ENCODE peak calls at places on chromosomes 6 and 20, in five cellular contexts. K is LNCaP clone FGC, C is lower lobe of right lung, O is progenitor cell of endocrine pancreas, W is BJ. R is an unnamed sample.

GRCh38 chr6:27867051-27867940 is 44.9 kb downstream of the OR2B2 start:
- DNase-seq in K (no peak), C (peak; percentile 82), O (peak; percentile 57), W (no peak), R (no peak)

GRCh38 chr20:47561603-47562583 is 60.2 kb downstream of the NCOA3 start:
- DNase-seq in K (no peak), C (no peak), O (no peak), W (no peak), R (no peak)

GRCh38 chr20:53691060-53691810 is 97.6 kb upstream of the ZNF217 start:
- DNase-seq in K (peak; percentile 57), C (no peak), O (no peak), W (no peak), R (no peak)

GRCh38 chr6:382883-383420 is 8.6 kb upstream of the IRF4 start:
- DNase-seq in K (no peak), C (no peak), O (no peak), W (no peak), R (no peak)

GRCh38 chr20:34008477-34008876 is 14.8 kb downstream of the RALY start:
- DNase-seq in K (no peak), C (no peak), O (no peak), W (no peak), R (no peak)

GRCh38 chr6:140977425-140977824 is 1155.3 kb upstream of the GJE1 start:
- DNase-seq in K (no peak), C (no peak), O (no peak), W (no peak), R (no peak)

GRCh38 chr20:1944345-1945099 is 49.3 kb downstream of the SIRPA start:
- DNase-seq in K (no peak), C (no peak), O (no peak), W (no peak), R (no peak)

GRCh38 chr20:57251949-57252348 is 14.5 kb downstream of the BMP7 start:
- DNase-seq in K (no peak), C (no peak), O (no peak), W (no peak), R (no peak)

GRCh38 chr6:1554881-1555569 is 54.7 kb upstream of the FOXC1 start:
- DNase-seq in K (peak; percentile 26), C (peak; percentile 79), O (no peak), W (no peak), R (no peak)

GRCh38 chr6:127869772-127870404 is 31.0 kb downstream of the THEMIS start:
- DNase-seq in K (no peak), C (no peak), O (no peak), W (no peak), R (no peak)

GRCh38 chr6:26454641-26455040 is 3.1 kb upstream of the BTN2A1 start:
- DNase-seq in K (no peak), C (no peak), O (no peak), W (no peak), R (no peak)

GRCh38 chr6:144460224-144461095 is 175.3 kb downstream of the UTRN start:
- DNase-seq in K (no peak), C (no peak), O (no peak), W (no peak), R (no peak)

GRCh38 chr6:6080975-6081374 is 74.2 kb upstream of the NRN1 start:
- DNase-seq in K (no peak), C (no peak), O (no peak), W (no peak), R (no peak)

GRCh38 chr20:20203784-20204183 is 151.5 kb downstream of the CFAP61 start:
- DNase-seq in K (no peak), C (no peak), O (no peak), W (no peak), R (no peak)

GRCh38 chr6:43926644-43927524 is 156.9 kb downstream of the VEGFA start:
- DNase-seq in K (peak; percentile 86), C (peak; percentile 57), O (peak; percentile 55), W (peak; percentile 82), R (peak; percentile 65)
- TF ChIP-seq CTCF in K (no peak), C (no peak), O (peak; percentile 5), W (no peak), R (no peak)

DNA sequence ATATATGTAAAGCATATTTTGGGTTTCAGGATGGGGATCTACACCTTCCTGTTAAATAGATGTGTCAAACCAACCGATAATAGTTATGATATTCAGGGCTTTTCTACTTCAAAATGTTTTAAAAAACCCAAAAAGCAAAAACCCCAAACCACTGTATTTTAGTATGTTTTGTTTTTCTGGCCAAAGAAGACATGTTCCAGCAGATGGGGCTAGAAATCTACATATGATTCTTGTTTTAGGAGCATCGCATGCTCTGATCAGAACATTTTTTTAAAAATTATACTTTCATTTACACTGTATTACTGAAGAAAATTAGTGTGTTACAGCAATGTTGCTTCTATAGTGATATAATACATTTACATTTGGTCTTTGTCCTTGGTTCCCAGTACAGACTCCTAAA is 11.0 kb downstream of the RMND1 start:
- DNase-seq in K (no peak), C (no peak), O (no peak), W (no peak), R (no peak)
- TF ChIP-seq CTCF in K (peak; percentile 23), C (peak; percentile 37), O (peak; percentile 38), W (peak; percentile 47), R (no peak)

GRCh38 chr20:48949304-48950170 is 28.0 kb downstream of the ARFGEF2 start:
- DNase-seq in K (no peak), C (no peak), O (no peak), W (no peak), R (no peak)
- TF ChIP-seq CTCF in K (no peak), C (no peak), O (peak; percentile 54), W (peak; percentile 14), R (no peak)

GRCh38 chr20:62141397-62142251 is 1.6 kb downstream of the PSMA7 start:
- DNase-seq in K (no peak), C (no peak), O (no peak), W (no peak), R (peak; percentile 55)
- TF ChIP-seq CTCF in K (peak; percentile 57), C (peak; percentile 30), O (peak; percentile 30), W (peak; percentile 43), R (peak; percentile 24)

GRCh38 chr6:3421145-3421544 is 35.7 kb downstream of the SLC22A23 start:
- DNase-seq in K (no peak), C (no peak), O (no peak), W (no peak), R (no peak)
- TF ChIP-seq CTCF in K (no peak), C (no peak), O (no peak), W (no peak), R (no peak)

GRCh38 chr6:170429457-170429856 is 122.9 kb downstream of the FAM120B start:
- DNase-seq in K (no peak), C (no peak), O (no peak), W (no peak), R (no peak)
- TF ChIP-seq CTCF in K (no peak), C (no peak), O (no peak), W (no peak), R (no peak)

DNA sequence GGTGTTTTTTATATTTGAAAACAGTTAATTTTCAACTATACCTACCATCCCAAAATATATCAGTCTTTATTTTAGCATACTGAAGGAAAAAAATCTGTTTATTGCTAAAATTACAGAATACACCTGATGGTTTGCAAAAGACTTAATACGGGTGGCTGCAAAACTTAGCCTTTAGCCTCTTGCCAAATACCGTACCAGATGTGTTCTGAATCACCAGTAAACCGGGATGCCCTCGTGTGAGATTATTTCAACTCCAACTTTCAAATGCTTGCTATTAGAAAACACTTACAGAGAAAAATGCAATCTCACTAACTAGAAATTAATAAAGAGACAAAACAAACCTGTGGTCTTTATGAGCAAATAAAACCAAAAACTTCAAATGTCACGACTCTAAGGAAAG is 36.0 kb downstream of the REV3L start:
- DNase-seq in K (no peak), C (no peak), O (no peak), W (no peak), R (no peak)
- TF ChIP-seq CTCF in K (no peak), C (no peak), O (no peak), W (no peak), R (no peak)

DNA sequence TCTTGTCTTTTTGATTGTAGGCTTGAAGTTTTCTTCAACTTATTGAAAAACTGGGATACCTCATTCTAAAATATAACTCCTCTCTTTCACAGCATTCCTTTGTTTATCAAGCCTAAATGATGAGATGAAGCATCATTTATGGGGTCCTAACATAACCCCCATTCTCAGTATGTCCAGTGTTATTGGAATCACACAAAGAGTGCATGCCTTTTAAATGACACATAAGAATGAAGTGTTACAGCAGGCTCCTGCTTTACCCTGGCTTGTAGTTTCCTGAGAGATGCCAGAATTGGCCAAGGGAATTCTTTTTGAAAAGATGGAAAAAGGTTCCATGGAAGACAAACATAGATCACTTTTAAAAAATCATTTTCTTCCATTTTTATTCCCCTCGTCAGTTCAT is 502.4 kb downstream of the BCKDHB start:
- DNase-seq in K (no peak), C (no peak), O (no peak), W (no peak), R (no peak)
- TF ChIP-seq CTCF in K (no peak), C (no peak), O (no peak), W (no peak), R (no peak)

DNA sequence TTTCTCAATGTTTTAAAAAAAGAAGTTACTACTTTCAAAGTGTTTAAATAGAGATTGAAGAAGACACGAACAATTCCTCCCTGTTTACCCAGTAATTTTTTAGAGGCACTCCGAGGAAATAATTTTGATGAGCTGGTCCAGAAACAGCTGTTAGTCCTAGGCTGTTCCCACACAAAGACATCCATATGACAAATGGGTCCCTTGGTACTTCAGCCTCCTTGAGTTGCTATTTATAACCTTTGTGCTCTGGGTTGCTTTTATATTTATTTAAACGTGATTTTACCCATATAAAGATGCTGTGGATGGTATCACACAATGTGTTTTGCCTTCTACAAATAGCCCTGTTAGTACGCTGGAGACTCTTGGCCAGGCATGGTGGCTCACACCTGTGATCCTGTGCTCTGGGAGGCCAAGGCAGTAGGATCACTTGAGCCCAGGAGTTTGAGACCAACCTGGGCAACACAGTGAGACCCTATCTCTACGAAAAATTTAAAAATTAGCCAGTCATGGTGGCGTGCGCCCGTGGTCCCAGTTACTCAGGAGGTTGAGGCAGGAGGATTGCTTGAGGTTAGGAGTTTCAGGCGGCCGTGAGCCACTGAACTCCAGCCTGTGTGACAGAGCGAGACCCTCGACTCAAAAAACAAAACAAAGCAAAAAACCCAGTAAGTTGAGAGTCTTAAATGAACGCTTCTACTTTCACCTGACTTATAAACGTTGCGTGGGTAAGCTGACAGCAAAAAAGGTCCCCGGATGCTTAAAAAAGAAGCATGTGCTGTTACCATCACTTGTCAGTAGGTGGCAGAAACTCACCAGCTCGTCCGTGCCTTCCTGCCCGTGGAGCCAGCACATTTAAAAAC is 56.9 kb upstream of the ARMH2 start:
- DNase-seq in K (peak; percentile 50), C (peak; percentile 68), O (peak; percentile 18), W (no peak), R (peak; percentile 50)
- TF ChIP-seq CTCF in K (peak; percentile 94), C (peak; percentile 88), O (peak; percentile 81), W (peak; percentile 77), R (peak; percentile 51)

GRCh38 chr6:42901538-42901957 is 14.3 kb upstream of the PTCRA start:
- DNase-seq in K (peak; percentile 75), C (peak; percentile 83), O (peak; percentile 66), W (no peak), R (peak; percentile 85)

GRCh38 chr6:42904467-42904866 is 11.4 kb upstream of the PTCRA start:
- DNase-seq in K (no peak), C (no peak), O (no peak), W (no peak), R (no peak)

GRCh38 chr6:42896178-42896719 is 16.8 kb downstream of the RPL7L1 start:
- DNase-seq in K (no peak), C (no peak), O (no peak), W (no peak), R (no peak)

GRCh38 chr6:42899871-42900270 is 16.0 kb upstream of the PTCRA start:
- DNase-seq in K (no peak), C (no peak), O (no peak), W (no peak), R (no peak)

GRCh38 chr6:42898891-42899361 is 16.9 kb upstream of the PTCRA start:
- DNase-seq in K (no peak), C (peak; percentile 63), O (peak; percentile 62), W (no peak), R (no peak)
- TF ChIP-seq CTCF in K (peak; percentile 59), C (peak; percentile 84), O (peak; percentile 69), W (peak; percentile 62), R (peak; percentile 33)

R was measured in HL-60.